ENCODE peak calls at places on chromosomes 7 and 10, in four cellular contexts. One of them, this sample, is unnamed.

GRCh38 chr10:60089095-60089494 is 182.7 kb upstream of the CCDC6 start:
- DNase-seq in GM23338: no peak
- DNase-seq in body of pancreas: no peak
- DNase-seq in CD8-positive, alpha-beta memory T cell: no peak
- DNase-seq in this sample: no peak

GRCh38 chr7:123231060-123232000 is 31.6 kb upstream of the SLC13A1 start:
- DNase-seq in body of pancreas: no peak
- DNase-seq in GM23338: no peak
- DNase-seq in CD8-positive, alpha-beta memory T cell: no peak
- DNase-seq in this sample: no peak

GRCh38 chr10:132592790-132593788 is 55.5 kb downstream of the INPP5A start:
- DNase-seq in GM23338: no peak
- DNase-seq in body of pancreas: no peak
- DNase-seq in CD8-positive, alpha-beta memory T cell: no peak
- DNase-seq in this sample: peak; percentile 82

GRCh38 chr7:19957664-19958063 is 184.2 kb upstream of the TMEM196 start:
- DNase-seq in body of pancreas: no peak
- DNase-seq in GM23338: no peak
- DNase-seq in CD8-positive, alpha-beta memory T cell: no peak
- DNase-seq in this sample: no peak

GRCh38 chr10:36538945-36539586 is 586.3 kb upstream of the ANKRD30A start:
- DNase-seq in CD8-positive, alpha-beta memory T cell: no peak
- DNase-seq in body of pancreas: no peak
- DNase-seq in GM23338: no peak
- DNase-seq in this sample: no peak

GRCh38 chr7:100584046-100584676 is 1.8 kb downstream of the LRCH4 start:
- DNase-seq in CD8-positive, alpha-beta memory T cell: no peak
- DNase-seq in body of pancreas: no peak
- DNase-seq in GM23338: no peak
- DNase-seq in this sample: peak; percentile 52

GRCh38 chr7:47326808-47327207 is 255.1 kb downstream of the TNS3 start:
- DNase-seq in body of pancreas: no peak
- DNase-seq in GM23338: no peak
- DNase-seq in CD8-positive, alpha-beta memory T cell: no peak
- DNase-seq in this sample: no peak

GRCh38 chr10:56604624-56605023 is 243.6 kb upstream of the ZWINT start:
- DNase-seq in GM23338: no peak
- DNase-seq in CD8-positive, alpha-beta memory T cell: no peak
- DNase-seq in body of pancreas: no peak
- DNase-seq in this sample: no peak

GRCh38 chr7:132065193-132065972 is 509.0 kb upstream of the PODXL start:
- DNase-seq in CD8-positive, alpha-beta memory T cell: no peak
- DNase-seq in body of pancreas: peak; percentile 19
- DNase-seq in GM23338: no peak
- DNase-seq in this sample: no peak

GRCh38 chr7:103702982-103703381 is 257.0 kb upstream of the SLC26A5 start:
- DNase-seq in GM23338: no peak
- DNase-seq in CD8-positive, alpha-beta memory T cell: no peak
- DNase-seq in body of pancreas: no peak
- DNase-seq in this sample: no peak

GRCh38 chr7:28840515-28841125 is 117.5 kb downstream of the TRIL start:
- DNase-seq in CD8-positive, alpha-beta memory T cell: no peak
- DNase-seq in GM23338: peak; percentile 58
- DNase-seq in body of pancreas: no peak
- DNase-seq in this sample: no peak

DNA sequence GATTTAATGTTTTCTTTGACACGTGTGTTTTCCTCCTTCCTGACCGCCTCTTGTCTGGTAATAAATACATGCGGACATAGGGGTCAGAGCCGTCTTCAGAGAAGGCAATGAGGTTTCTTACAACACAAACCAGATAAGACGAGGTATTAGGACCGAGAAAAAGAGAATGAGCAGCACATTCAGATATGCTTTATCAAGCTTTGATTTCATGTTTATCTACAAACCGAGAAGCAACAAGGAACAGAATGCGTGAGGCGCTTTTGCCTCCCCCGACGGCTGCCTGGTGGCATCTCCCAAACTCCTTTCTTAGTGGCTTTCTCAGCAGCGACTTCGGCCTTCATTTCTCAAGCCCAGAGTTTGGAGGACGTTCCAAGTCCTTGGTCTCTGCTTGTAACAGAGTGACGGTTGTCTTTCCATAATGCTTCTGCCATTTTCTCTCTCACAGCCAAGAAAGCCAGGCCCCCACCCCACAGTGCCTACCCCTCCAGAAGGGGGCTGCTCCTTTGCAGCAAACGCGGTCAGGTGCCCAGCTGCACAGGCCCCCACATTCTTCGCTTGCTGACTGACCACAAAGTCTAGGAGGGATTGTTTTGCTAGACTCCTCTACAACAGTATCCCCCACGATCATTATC is 32.6 kb upstream of the NCAPG2 start:
- DNase-seq in GM23338: no peak
- DNase-seq in CD8-positive, alpha-beta memory T cell: no peak
- DNase-seq in body of pancreas: no peak
- DNase-seq in this sample: no peak
- H3K36me3 ChIP-seq in GM23338: peaks cover 3% of the 10 kb centered on the region
- H3K36me3 ChIP-seq in CD8-positive, alpha-beta memory T cell: peaks cover 51% of the 10 kb centered on the region
- H3K36me3 ChIP-seq in body of pancreas: peaks cover 37% of the 10 kb centered on the region
- H3K36me3 ChIP-seq in this sample: peaks cover 95% of the 10 kb centered on the region

GRCh38 chr10:31399631-31400030 is 80.6 kb downstream of the ZEB1 start:
- DNase-seq in CD8-positive, alpha-beta memory T cell: no peak
- DNase-seq in body of pancreas: no peak
- DNase-seq in GM23338: no peak
- DNase-seq in this sample: no peak
- H3K27ac ChIP-seq in CD8-positive, alpha-beta memory T cell: no peak overlapping the region
- H3K27ac ChIP-seq in body of pancreas: no peak overlapping the region
- H3K27ac ChIP-seq in GM23338: no peak overlapping the region
- H3K27ac ChIP-seq in this sample: no peak overlapping the region

DNA sequence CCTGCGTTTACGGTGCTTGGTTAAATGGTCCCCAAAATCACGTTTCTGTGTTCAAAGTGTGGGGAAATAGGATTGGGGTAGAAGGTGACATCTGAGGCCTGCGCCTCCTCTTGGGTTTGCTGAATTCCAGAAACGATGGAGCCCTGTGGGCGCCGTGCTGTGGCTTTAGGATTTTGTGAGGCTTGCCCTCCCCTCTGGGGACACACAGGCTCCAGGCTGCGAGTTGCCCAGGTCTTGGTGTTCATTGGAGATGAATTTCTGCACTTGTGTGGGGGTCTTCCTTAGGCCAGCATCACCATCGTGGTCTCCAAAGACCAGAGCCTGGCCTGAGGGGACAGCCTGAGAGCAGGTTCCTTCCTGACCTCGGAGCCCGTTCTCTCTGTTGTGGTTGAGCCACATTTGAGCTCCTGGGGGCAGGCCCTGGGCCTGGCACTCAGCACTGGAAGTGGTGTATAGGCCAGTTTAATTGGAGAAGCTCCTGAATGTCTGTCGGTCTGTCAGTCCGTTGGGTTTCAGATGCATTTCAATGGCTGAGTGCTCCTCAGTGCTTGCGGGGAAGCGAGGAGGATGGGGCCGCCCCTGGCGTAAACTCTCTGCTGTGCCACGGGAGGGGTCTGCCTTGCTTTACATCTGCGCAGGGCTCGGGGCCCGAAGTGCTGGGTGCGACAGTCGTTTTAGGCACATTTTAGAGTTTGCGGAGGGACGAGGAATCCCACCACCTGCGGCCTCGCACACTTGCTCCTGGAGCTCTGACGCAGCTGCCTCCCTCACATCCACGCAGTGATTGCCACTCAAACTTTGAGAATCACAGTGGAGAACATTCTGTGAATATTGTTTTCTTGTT is 71.7 kb downstream of the DNAJB6 start:
- DNase-seq in CD8-positive, alpha-beta memory T cell: peak; percentile 43
- DNase-seq in body of pancreas: no peak
- DNase-seq in GM23338: no peak
- DNase-seq in this sample: peak; percentile 26
- H3K36me3 ChIP-seq in CD8-positive, alpha-beta memory T cell: no peaks in the 10 kb centered on the region
- H3K36me3 ChIP-seq in body of pancreas: peaks cover 6% of the 10 kb centered on the region
- H3K36me3 ChIP-seq in GM23338: peaks cover 3% of the 10 kb centered on the region
- H3K36me3 ChIP-seq in this sample: no peaks in the 10 kb centered on the region

DNA sequence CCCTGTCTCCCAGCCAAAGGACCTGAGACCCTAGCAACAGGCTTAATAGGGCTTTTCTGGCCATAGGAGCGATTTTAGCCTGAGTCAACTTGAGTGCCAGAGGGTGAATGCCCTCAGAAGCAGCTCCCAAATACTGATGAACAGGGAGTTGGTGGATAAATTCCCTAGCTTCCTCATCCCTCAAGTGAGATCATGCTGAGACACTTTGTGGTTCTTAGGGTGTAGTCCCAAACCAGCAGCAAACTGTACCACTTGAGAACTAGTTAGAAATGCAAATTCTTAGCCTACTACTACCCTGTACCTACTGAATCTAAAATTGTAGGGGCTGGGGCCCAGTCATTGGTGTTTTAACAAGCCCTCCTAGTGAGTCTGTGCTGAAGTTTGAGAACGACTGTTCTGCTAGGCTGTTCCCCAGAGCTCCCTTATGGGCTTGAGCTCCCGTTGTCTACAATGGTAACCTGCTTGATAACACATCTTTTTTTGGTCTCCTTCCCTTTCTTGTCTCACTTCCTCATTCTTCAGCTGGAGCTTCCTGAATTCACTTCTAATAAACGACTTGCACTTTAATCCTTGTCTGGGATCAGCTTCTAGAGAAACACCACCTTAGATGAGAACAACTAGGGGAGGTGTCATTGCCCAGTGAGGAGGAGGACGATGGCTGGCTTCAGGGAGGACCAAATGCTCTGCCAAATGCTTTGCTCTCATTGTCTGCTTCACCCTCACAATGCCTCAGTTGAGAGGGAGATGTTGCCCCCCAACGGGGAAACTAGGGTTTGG is 18.2 kb upstream of the CDH23 start:
- DNase-seq in body of pancreas: no peak
- DNase-seq in GM23338: no peak
- DNase-seq in CD8-positive, alpha-beta memory T cell: no peak
- DNase-seq in this sample: no peak
- H3K27ac ChIP-seq in body of pancreas: peak overlapping the region; percentile 79
- H3K27ac ChIP-seq in GM23338: no peak overlapping the region
- H3K27ac ChIP-seq in CD8-positive, alpha-beta memory T cell: no peak overlapping the region
- H3K27ac ChIP-seq in this sample: peak overlapping the region; percentile 39

GRCh38 chr10:126110434-126110833 is 214.1 kb downstream of the FANK1 start:
- DNase-seq in CD8-positive, alpha-beta memory T cell: no peak
- DNase-seq in GM23338: no peak
- DNase-seq in body of pancreas: no peak
- DNase-seq in this sample: no peak
- H3K36me3 ChIP-seq in CD8-positive, alpha-beta memory T cell: no peaks in the 10 kb centered on the region
- H3K36me3 ChIP-seq in GM23338: no peaks in the 10 kb centered on the region
- H3K36me3 ChIP-seq in body of pancreas: no peaks in the 10 kb centered on the region
- H3K36me3 ChIP-seq in this sample: no peaks in the 10 kb centered on the region

GRCh38 chr10:112565434-112566053 is 118.5 kb downstream of the VTI1A start:
- DNase-seq in body of pancreas: peak; percentile 69
- DNase-seq in CD8-positive, alpha-beta memory T cell: no peak
- DNase-seq in GM23338: peak; percentile 87
- DNase-seq in this sample: peak; percentile 59
- H3K27ac ChIP-seq in body of pancreas: no peak overlapping the region
- H3K27ac ChIP-seq in CD8-positive, alpha-beta memory T cell: no peak overlapping the region
- H3K27ac ChIP-seq in GM23338: no peak overlapping the region
- H3K27ac ChIP-seq in this sample: no peak overlapping the region

GRCh38 chr10:114856544-114857287 is 35.1 kb downstream of the FHIP2A start:
- DNase-seq in CD8-positive, alpha-beta memory T cell: no peak
- DNase-seq in body of pancreas: no peak
- DNase-seq in GM23338: no peak
- DNase-seq in this sample: no peak

GRCh38 chr10:114859227-114859626 is 37.6 kb downstream of the FHIP2A start:
- DNase-seq in body of pancreas: peak; percentile 46
- DNase-seq in GM23338: peak; percentile 16
- DNase-seq in CD8-positive, alpha-beta memory T cell: no peak
- DNase-seq in this sample: no peak

GRCh38 chr10:114857922-114858629 is 36.5 kb downstream of the FHIP2A start:
- DNase-seq in CD8-positive, alpha-beta memory T cell: no peak
- DNase-seq in GM23338: no peak
- DNase-seq in body of pancreas: no peak
- DNase-seq in this sample: no peak

GRCh38 chr10:114867365-114867764 is 45.8 kb downstream of the FHIP2A start:
- DNase-seq in CD8-positive, alpha-beta memory T cell: no peak
- DNase-seq in body of pancreas: no peak
- DNase-seq in GM23338: no peak
- DNase-seq in this sample: no peak

GRCh38 chr10:114862456-114862855 is 40.9 kb downstream of the FHIP2A start:
- DNase-seq in CD8-positive, alpha-beta memory T cell: no peak
- DNase-seq in GM23338: no peak
- DNase-seq in body of pancreas: no peak
- DNase-seq in this sample: no peak
- H3K36me3 ChIP-seq in CD8-positive, alpha-beta memory T cell: peaks cover 16% of the 10 kb centered on the region
- H3K36me3 ChIP-seq in GM23338: no peaks in the 10 kb centered on the region
- H3K36me3 ChIP-seq in body of pancreas: peaks cover 8% of the 10 kb centered on the region
- H3K36me3 ChIP-seq in this sample: no peaks in the 10 kb centered on the region

DNA sequence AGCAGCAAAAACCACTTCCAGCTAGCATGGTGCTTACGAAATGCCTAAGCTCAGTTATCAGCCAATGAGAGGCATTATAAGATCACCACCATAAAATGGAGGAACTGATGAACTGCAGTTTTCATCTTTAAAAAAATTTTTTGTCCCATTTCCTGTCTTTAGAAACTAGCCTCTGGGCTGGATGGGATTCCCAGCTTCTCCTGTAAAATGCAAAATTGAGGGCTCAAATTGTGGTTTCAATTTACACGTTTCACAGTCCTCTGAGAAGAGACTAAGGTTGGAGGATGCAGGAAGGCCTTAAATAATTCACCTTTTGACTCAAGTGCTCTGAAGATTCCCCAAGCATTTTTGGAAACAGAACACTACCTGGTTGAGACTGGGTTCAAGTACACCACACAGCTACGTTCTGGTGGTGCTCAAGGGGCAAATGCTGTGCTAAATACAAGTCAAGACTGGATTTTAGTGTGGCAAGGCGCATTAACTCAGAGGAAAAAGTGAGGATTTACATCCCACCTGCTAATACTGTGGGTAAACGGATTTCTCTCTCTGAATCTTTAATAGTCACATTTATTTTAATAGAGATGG is 948 bp downstream of the ZNF25 start:
- DNase-seq in body of pancreas: no peak
- DNase-seq in GM23338: peak; percentile 0
- DNase-seq in CD8-positive, alpha-beta memory T cell: no peak
- DNase-seq in this sample: no peak
- H3K27ac ChIP-seq in body of pancreas: peak overlapping the region; percentile 96
- H3K27ac ChIP-seq in GM23338: peak overlapping the region; percentile 40
- H3K27ac ChIP-seq in CD8-positive, alpha-beta memory T cell: peak overlapping the region; percentile 88
- H3K27ac ChIP-seq in this sample: peak overlapping the region; percentile 98

GRCh38 chr10:128110339-128110738 is 15.9 kb downstream of the MKI67 start:
- DNase-seq in GM23338: no peak
- DNase-seq in CD8-positive, alpha-beta memory T cell: no peak
- DNase-seq in body of pancreas: no peak
- DNase-seq in this sample: no peak

GRCh38 chr10:128111686-128112085 is 14.5 kb downstream of the MKI67 start:
- DNase-seq in body of pancreas: no peak
- DNase-seq in GM23338: no peak
- DNase-seq in CD8-positive, alpha-beta memory T cell: no peak
- DNase-seq in this sample: no peak

GRCh38 chr10:128116187-128116586 is 10.0 kb downstream of the MKI67 start:
- DNase-seq in CD8-positive, alpha-beta memory T cell: no peak
- DNase-seq in body of pancreas: no peak
- DNase-seq in GM23338: no peak
- DNase-seq in this sample: no peak

GRCh38 chr10:128115356-128115755 is 10.9 kb downstream of the MKI67 start:
- DNase-seq in body of pancreas: no peak
- DNase-seq in GM23338: no peak
- DNase-seq in CD8-positive, alpha-beta memory T cell: no peak
- DNase-seq in this sample: no peak

GRCh38 chr10:128113026-128113425 is 13.2 kb downstream of the MKI67 start:
- DNase-seq in GM23338: no peak
- DNase-seq in body of pancreas: no peak
- DNase-seq in CD8-positive, alpha-beta memory T cell: no peak
- DNase-seq in this sample: no peak
- H3K36me3 ChIP-seq in GM23338: peaks cover 82% of the 10 kb centered on the region
- H3K36me3 ChIP-seq in body of pancreas: no peaks in the 10 kb centered on the region
- H3K36me3 ChIP-seq in CD8-positive, alpha-beta memory T cell: no peaks in the 10 kb centered on the region
- H3K36me3 ChIP-seq in this sample: no peaks in the 10 kb centered on the region

This sample was measured in Peyer's patch.